ENCODE peak calls at places on chromosomes 1 and 21, in eight cellular contexts. D is cardiac muscle cell, F is adrenal gland, A is sigmoid colon, T is heart right ventricle, K is upper lobe of right lung, G is SJSA1, B is thyroid gland. L is an unnamed sample.

GRCh38 chr1:220768127-220768601 is 18.5 kb upstream of the MTARC1 start:
- DNase-seq in F (no peak), K (no peak), D (no peak), B (peak; percentile 32), G (no peak), A (no peak), T (no peak), L (no peak)

GRCh38 chr1:75548721-75549480 is 62.0 kb downstream of the SLC44A5 start:
- DNase-seq in F (no peak), A (no peak), B (no peak), D (no peak), T (no peak), K (no peak), G (no peak), L (no peak)

GRCh38 chr1:229523052-229523451 is 14.9 kb upstream of the NUP133 start:
- DNase-seq in F (no peak), G (no peak), T (no peak), A (no peak), D (no peak), B (no peak), K (no peak), L (no peak)

GRCh38 chr1:108830119-108831008 is 26.5 kb downstream of the AKNAD1 start:
- DNase-seq in B (peak; percentile 11), F (peak; percentile 62), D (no peak), T (peak; percentile 62), G (peak; percentile 93), K (no peak), A (peak; percentile 93), L (peak; percentile 35)

GRCh38 chr1:9069324-9070100 is at the start of gene SLC2A5:
- DNase-seq in F (no peak), T (peak; percentile 24), A (peak; percentile 71), B (peak; percentile 15), K (no peak), D (no peak), G (no peak), L (peak; percentile 33)

GRCh38 chr1:216447898-216448568 is 24.8 kb upstream of the USH2A start:
- DNase-seq in B (no peak), K (no peak), T (no peak), F (no peak), G (peak; percentile 43), A (no peak), D (no peak), L (no peak)

GRCh38 chr21:26800455-26801454 is 44.5 kb downstream of the ADAMTS1 start:
- DNase-seq in F (no peak), G (peak; percentile 15), D (no peak), B (peak; percentile 9), K (no peak), A (peak; percentile 71), T (peak; percentile 71), L (no peak)

GRCh38 chr1:171625225-171625624 is 3.2 kb downstream of the MYOCOS start:
- DNase-seq in D (no peak), F (no peak), T (no peak), A (no peak), B (no peak), G (no peak), K (no peak), L (no peak)

GRCh38 chr1:86913399-86913895 is 479 bp downstream of the SELENOF start:
- DNase-seq in G (no peak), K (no peak), F (peak; percentile 26), A (no peak), T (no peak), B (peak; percentile 64), D (peak; percentile 49), L (no peak)

GRCh38 chr1:6824665-6825368 is 39.6 kb downstream of the CAMTA1 start:
- DNase-seq in F (no peak), A (no peak), K (no peak), D (no peak), B (peak; percentile 22), T (no peak), G (no peak), L (peak; percentile 18)

GRCh38 chr1:47872871-47873270 is 124.3 kb downstream of the TRABD2B start:
- DNase-seq in F (no peak), A (no peak), G (no peak), D (no peak), T (no peak), B (no peak), K (no peak), L (no peak)

GRCh38 chr1:117059334-117059677 is 820 bp upstream of the TTF2 start:
- DNase-seq in B (peak; percentile 82), D (no peak), F (peak; percentile 44), K (peak; percentile 75), T (peak; percentile 14), G (no peak), A (no peak), L (peak; percentile 32)

GRCh38 chr1:102833171-102833570 is 275.2 kb downstream of the COL11A1 start:
- DNase-seq in B (no peak), T (no peak), K (no peak), A (no peak), F (no peak), D (no peak), G (no peak), L (no peak)

GRCh38 chr1:201565024-201565730 is 26.2 kb downstream of the NAV1 start:
- DNase-seq in K (no peak), G (no peak), D (no peak), B (no peak), A (peak; percentile 86), F (no peak), T (no peak), L (no peak)

GRCh38 chr1:6614019-6614952 is 755 bp downstream of the PHF13 start:
- DNase-seq in B (peak; percentile 54), D (peak; percentile 81), K (peak; percentile 83), T (peak; percentile 61), G (no peak), F (peak; percentile 76), A (peak; percentile 82), L (peak; percentile 56)

GRCh38 chr1:173601588-173601987 is 1.3 kb downstream of the SLC9C2 start:
- DNase-seq in A (no peak), F (no peak), D (no peak), G (no peak), B (no peak), K (no peak), T (no peak), L (no peak)

GRCh38 chr1:26162220-26162703 is 3.4 kb downstream of the FAM110D start:
- DNase-seq in F (no peak), G (peak; percentile 42), B (no peak), K (no peak), D (no peak), T (no peak), A (no peak), L (no peak)

GRCh38 chr1:94622757-94623156 is 81.2 kb upstream of the F3 start:
- DNase-seq in T (no peak), K (no peak), A (no peak), B (peak; percentile 30), F (no peak), D (peak; percentile 5), G (peak; percentile 87), L (no peak)

GRCh38 chr21:46626536-46627302 is 8.8 kb upstream of the PRMT2 start:
- DNase-seq in B (no peak), A (no peak), T (no peak), K (peak; percentile 41), D (no peak), G (no peak), F (no peak), L (no peak)

GRCh38 chr1:44701141-44701573 is 26.6 kb downstream of the ARMH1 start:
- DNase-seq in G (no peak), K (no peak), A (no peak), D (no peak), B (peak; percentile 61), F (no peak), T (no peak), L (no peak)

GRCh38 chr1:45929257-45929687 is 125.9 kb downstream of the MAST2 start:
- DNase-seq in D (peak; percentile 30), B (no peak), T (no peak), K (no peak), G (peak; percentile 78), A (no peak), F (no peak), L (no peak)

GRCh38 chr1:206690516-206690915 is 5.8 kb downstream of the MAPKAPK2 start:
- DNase-seq in A (peak; percentile 82), T (peak; percentile 73), G (no peak), F (peak; percentile 72), B (peak; percentile 71), D (no peak), K (no peak), L (no peak)
- H3K4me1 ChIP-seq in A (peaks cover 87% of the 10 kb centered on the region), T (peaks cover 95% of the 10 kb centered on the region), G (peaks cover 69% of the 10 kb centered on the region), F (peaks cover 89% of the 10 kb centered on the region), B (peaks cover 74% of the 10 kb centered on the region), D (peaks cover 88% of the 10 kb centered on the region), K (peaks cover 82% of the 10 kb centered on the region), L (no peaks in the 10 kb centered on the region)

DNA sequence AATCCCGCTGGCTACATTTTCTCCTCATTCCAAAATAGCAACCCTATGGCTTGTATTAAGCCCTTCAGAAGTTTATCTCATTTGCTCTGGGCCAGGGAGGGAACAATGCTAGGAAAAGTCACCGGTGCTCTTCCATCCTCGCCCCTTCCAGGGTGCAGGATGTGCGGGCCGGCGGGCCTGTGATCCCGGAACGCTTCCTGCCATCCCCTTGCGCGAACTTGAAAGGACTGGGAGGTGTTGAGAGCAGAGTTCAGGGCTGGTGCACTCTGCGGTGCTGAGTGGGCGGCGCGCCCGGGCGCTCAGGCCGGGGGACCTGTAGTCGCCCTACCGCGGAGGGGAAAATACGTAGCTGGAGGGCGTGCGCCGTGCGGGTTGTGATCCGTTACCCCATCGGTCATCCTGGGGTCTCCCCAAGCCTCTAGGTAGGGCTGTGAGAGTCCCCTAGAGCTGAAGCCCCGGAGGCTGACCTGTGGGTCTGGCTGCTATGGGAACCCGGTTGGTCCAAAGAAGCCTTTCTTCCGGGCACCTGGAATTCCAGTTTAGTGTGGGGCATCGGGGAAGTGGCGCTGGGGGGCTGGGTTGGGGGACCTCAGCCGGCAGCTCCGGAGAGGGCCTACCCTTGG is 13.1 kb downstream of the NR5A2 start:
- DNase-seq in G (no peak), D (no peak), K (no peak), T (no peak), B (no peak), A (no peak), F (no peak), L (no peak)
- H3K4me3 ChIP-seq in G (no peak overlapping the region), D (peak overlapping the region; percentile 34), K (peak overlapping the region; percentile 54), T (peak overlapping the region; percentile 14), B (peak overlapping the region; percentile 8), A (no peak overlapping the region), F (no peak overlapping the region), L (peak overlapping the region; percentile 3)

GRCh38 chr1:55400560-55400959 is 185.4 kb upstream of the USP24 start:
- DNase-seq in F (no peak), T (no peak), A (no peak), G (no peak), B (no peak), K (no peak), D (no peak), L (no peak)

GRCh38 chr1:55402117-55402516 is 187.0 kb upstream of the USP24 start:
- DNase-seq in A (no peak), B (no peak), D (no peak), K (no peak), T (no peak), F (no peak), G (no peak), L (no peak)

GRCh38 chr1:55402676-55403464 is 187.7 kb upstream of the USP24 start:
- DNase-seq in D (no peak), B (no peak), K (no peak), G (no peak), F (no peak), A (no peak), T (no peak), L (no peak)

GRCh38 chr1:55399385-55399784 is 184.2 kb upstream of the USP24 start:
- DNase-seq in A (no peak), B (peak; percentile 60), F (no peak), T (no peak), D (no peak), K (no peak), G (no peak), L (no peak)
- H3K27ac ChIP-seq in A (no peak overlapping the region), B (no peak overlapping the region), F (no peak overlapping the region), T (no peak overlapping the region), D (no peak overlapping the region), K (no peak overlapping the region), G (no peak overlapping the region), L (no peak overlapping the region)

GRCh38 chr1:12433323-12434053 is 184.5 kb downstream of the DHRS3 start:
- DNase-seq in T (peak; percentile 67), K (no peak), F (no peak), D (peak; percentile 56), G (peak; percentile 31), A (peak; percentile 79), B (peak; percentile 85), L (no peak)
- H3K4me1 ChIP-seq in T (peaks cover 59% of the 10 kb centered on the region), K (peaks cover 55% of the 10 kb centered on the region), F (peaks cover 23% of the 10 kb centered on the region), D (peaks cover 29% of the 10 kb centered on the region), G (peaks cover 54% of the 10 kb centered on the region), A (peaks cover 37% of the 10 kb centered on the region), B (peaks cover 32% of the 10 kb centered on the region), L (peaks cover 14% of the 10 kb centered on the region)

L was measured in prostate gland.